ENCODE peak calls at places on chromosomes 12 and 14, in six cellular contexts. One of them, this sample, is unnamed.

GRCh38 chr14:61566537-61567225 is 128.6 kb upstream of the HIF1A start:
- DNase-seq in GM12878: no peak
- DNase-seq in HepG2: no peak
- DNase-seq in SK-N-SH: no peak
- DNase-seq in K562: no peak
- DNase-seq in H1: no peak
- DNase-seq in this sample: no peak

GRCh38 chr12:67148265-67148664 is 120.9 kb upstream of the CAND1 start:
- DNase-seq in K562: no peak
- DNase-seq in GM12878: no peak
- DNase-seq in SK-N-SH: no peak
- DNase-seq in HepG2: no peak
- DNase-seq in H1: no peak
- DNase-seq in this sample: no peak

GRCh38 chr12:103105971-103106597 is 148.6 kb downstream of the ASCL1 start:
- DNase-seq in K562: no peak
- DNase-seq in H1: no peak
- DNase-seq in HepG2: no peak
- DNase-seq in GM12878: peak
- DNase-seq in SK-N-SH: no peak
- DNase-seq in this sample: no peak

GRCh38 chr14:85131523-85131922 is 398.4 kb upstream of the FLRT2 start:
- DNase-seq in HepG2: no peak
- DNase-seq in K562: no peak
- DNase-seq in SK-N-SH: no peak
- DNase-seq in GM12878: no peak
- DNase-seq in H1: peak
- DNase-seq in this sample: no peak

GRCh38 chr14:91116913-91117588 is 3.2 kb downstream of the DGLUCY start:
- DNase-seq in H1: no peak
- DNase-seq in GM12878: no peak
- DNase-seq in K562: no peak
- DNase-seq in HepG2: no peak
- DNase-seq in SK-N-SH: no peak
- DNase-seq in this sample: no peak

GRCh38 chr12:19369691-19370148 is 69.6 kb upstream of the AEBP2 start:
- DNase-seq in K562: no peak
- DNase-seq in H1: no peak
- DNase-seq in GM12878: no peak
- DNase-seq in HepG2: no peak
- DNase-seq in SK-N-SH: no peak
- DNase-seq in this sample: no peak

GRCh38 chr14:50001999-50002925 is 109.4 kb downstream of the ARF6 start:
- DNase-seq in HepG2: no peak
- DNase-seq in H1: no peak
- DNase-seq in K562: no peak
- DNase-seq in GM12878: peak
- DNase-seq in SK-N-SH: no peak
- DNase-seq in this sample: peak

GRCh38 chr12:104588048-104588942 is 131.5 kb downstream of the CHST11 start:
- DNase-seq in SK-N-SH: no peak
- DNase-seq in GM12878: no peak
- DNase-seq in H1: no peak
- DNase-seq in HepG2: no peak
- DNase-seq in K562: no peak
- DNase-seq in this sample: no peak

GRCh38 chr12:68189766-68190700 is 30.5 kb upstream of the IFNG start:
- DNase-seq in GM12878: no peak
- DNase-seq in H1: no peak
- DNase-seq in SK-N-SH: no peak
- DNase-seq in HepG2: no peak
- DNase-seq in K562: no peak
- DNase-seq in this sample: no peak

GRCh38 chr12:84857809-84858208 is 54.8 kb downstream of the SLC6A15 start:
- DNase-seq in GM12878: no peak
- DNase-seq in H1: no peak
- DNase-seq in K562: no peak
- DNase-seq in HepG2: no peak
- DNase-seq in SK-N-SH: no peak
- DNase-seq in this sample: no peak

GRCh38 chr14:50717826-50718225 is 49.7 kb upstream of the SAV1 start:
- DNase-seq in SK-N-SH: no peak
- DNase-seq in GM12878: no peak
- DNase-seq in K562: no peak
- DNase-seq in HepG2: no peak
- DNase-seq in H1: no peak
- DNase-seq in this sample: no peak

GRCh38 chr12:8819676-8819980 is 2.8 kb upstream of the A2ML1 start:
- DNase-seq in SK-N-SH: no peak
- DNase-seq in HepG2: no peak
- DNase-seq in H1: no peak
- DNase-seq in K562: peak
- DNase-seq in GM12878: no peak
- DNase-seq in this sample: no peak

GRCh38 chr14:43042408-43042807 is 1435.7 kb downstream of the LRFN5 start:
- DNase-seq in HepG2: no peak
- DNase-seq in H1: no peak
- DNase-seq in GM12878: no peak
- DNase-seq in SK-N-SH: no peak
- DNase-seq in K562: no peak
- DNase-seq in this sample: no peak

GRCh38 chr12:96218989-96219678 is 25.0 kb downstream of the ELK3 start:
- DNase-seq in SK-N-SH: no peak
- DNase-seq in GM12878: no peak
- DNase-seq in K562: no peak
- DNase-seq in H1: no peak
- DNase-seq in HepG2: peak
- DNase-seq in this sample: no peak

GRCh38 chr14:66824251-66824650 is 316.3 kb downstream of the GPHN start:
- DNase-seq in K562: no peak
- DNase-seq in SK-N-SH: no peak
- DNase-seq in HepG2: no peak
- DNase-seq in H1: no peak
- DNase-seq in GM12878: no peak
- DNase-seq in this sample: no peak

GRCh38 chr12:22719745-22720144 is 94.8 kb downstream of the ETNK1 start:
- DNase-seq in H1: no peak
- DNase-seq in K562: no peak
- DNase-seq in HepG2: no peak
- DNase-seq in SK-N-SH: no peak
- DNase-seq in GM12878: no peak
- DNase-seq in this sample: no peak

GRCh38 chr14:86481105-86481504 is 951.2 kb downstream of the FLRT2 start:
- DNase-seq in H1: no peak
- DNase-seq in HepG2: no peak
- DNase-seq in K562: no peak
- DNase-seq in GM12878: no peak
- DNase-seq in SK-N-SH: no peak
- DNase-seq in this sample: no peak

GRCh38 chr14:94773682-94774211 is 3.8 kb upstream of the GSC start:
- DNase-seq in SK-N-SH: no peak
- DNase-seq in HepG2: no peak
- DNase-seq in H1: no peak
- DNase-seq in GM12878: no peak
- DNase-seq in K562: no peak
- DNase-seq in this sample: no peak

GRCh38 chr14:96979611-96980074 is 182.5 kb downstream of the VRK1 start:
- DNase-seq in GM12878: no peak
- DNase-seq in H1: no peak
- DNase-seq in SK-N-SH: peak
- DNase-seq in HepG2: no peak
- DNase-seq in K562: no peak
- DNase-seq in this sample: no peak

GRCh38 chr12:132597333-132598283 is 12.8 kb downstream of the LRCOL1 start:
- DNase-seq in SK-N-SH: no peak
- DNase-seq in HepG2: no peak
- DNase-seq in H1: no peak
- DNase-seq in GM12878: no peak
- DNase-seq in K562: no peak
- DNase-seq in this sample: no peak

GRCh38 chr12:30323008-30323407 is 372.7 kb downstream of the IPO8 start:
- DNase-seq in K562: no peak
- DNase-seq in GM12878: no peak
- DNase-seq in SK-N-SH: no peak
- DNase-seq in HepG2: no peak
- DNase-seq in H1: no peak
- DNase-seq in this sample: no peak

GRCh38 chr14:100304825-100305445 is 1.3 kb downstream of the SLC25A29 start:
- DNase-seq in HepG2: no peak
- DNase-seq in SK-N-SH: no peak
- DNase-seq in GM12878: no peak
- DNase-seq in K562: peak
- DNase-seq in H1: no peak
- DNase-seq in this sample: no peak

GRCh38 chr14:76953196-76953945 is 75.1 kb downstream of the IRF2BPL start:
- DNase-seq in K562: no peak
- DNase-seq in SK-N-SH: peak
- DNase-seq in H1: no peak
- DNase-seq in HepG2: peak
- DNase-seq in GM12878: no peak
- DNase-seq in this sample: no peak

GRCh38 chr12:27014859-27015729 is 910 bp upstream of the TM7SF3 start:
- DNase-seq in HepG2: no peak
- DNase-seq in GM12878: no peak
- DNase-seq in K562: no peak
- DNase-seq in H1: no peak
- DNase-seq in SK-N-SH: no peak
- DNase-seq in this sample: peak

GRCh38 chr12:114975283-114975973 is 291.5 kb upstream of the TBX3 start:
- DNase-seq in GM12878: no peak
- DNase-seq in H1: no peak
- DNase-seq in HepG2: no peak
- DNase-seq in SK-N-SH: no peak
- DNase-seq in K562: no peak
- DNase-seq in this sample: no peak

DNA sequence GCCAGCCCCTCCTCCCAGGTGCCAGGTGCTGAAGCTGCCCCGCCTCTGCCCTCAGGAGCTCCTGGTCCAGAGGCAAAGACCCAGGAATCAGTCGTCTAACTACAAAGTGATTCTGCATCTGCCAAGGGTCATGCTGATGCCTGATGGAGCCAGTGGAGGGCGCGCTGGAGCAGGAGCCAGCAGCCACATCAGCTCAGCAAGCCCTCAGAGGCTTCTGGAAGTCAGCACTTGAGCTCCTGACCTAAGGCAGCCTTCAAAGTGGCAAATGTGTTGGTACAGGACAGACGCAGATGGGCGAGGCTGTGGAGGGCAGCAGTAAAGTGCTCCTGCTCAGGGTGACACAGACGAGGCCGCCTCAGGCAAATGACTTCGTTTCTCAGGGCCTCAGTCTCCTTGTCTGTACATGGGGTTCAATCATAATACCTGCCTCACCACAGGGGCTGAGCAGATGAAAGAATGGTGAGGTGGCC is 10.9 kb downstream of the C12orf43 start:
- DNase-seq in H1: peak
- DNase-seq in SK-N-SH: peak
- DNase-seq in GM12878: no peak
- DNase-seq in HepG2: peak
- DNase-seq in K562: peak
- DNase-seq in this sample: peak
- TF ChIP-seq GABPA in H1: no peak
- TF ChIP-seq GABPA in SK-N-SH: no peak
- TF ChIP-seq GABPA in GM12878: no peak
- TF ChIP-seq GABPA in HepG2: no peak
- TF ChIP-seq GABPA in K562: no peak
- TF ChIP-seq GABPA in this sample: no peak

GRCh38 chr12:87796961-87797516 is 232.2 kb downstream of the C12orf50 start:
- DNase-seq in H1: no peak
- DNase-seq in SK-N-SH: no peak
- DNase-seq in K562: no peak
- DNase-seq in HepG2: no peak
- DNase-seq in GM12878: no peak
- DNase-seq in this sample: no peak

GRCh38 chr12:87795555-87795954 is 233.6 kb downstream of the C12orf50 start:
- DNase-seq in GM12878: no peak
- DNase-seq in K562: no peak
- DNase-seq in SK-N-SH: no peak
- DNase-seq in H1: no peak
- DNase-seq in HepG2: no peak
- DNase-seq in this sample: no peak

GRCh38 chr12:87793134-87793533 is 236.1 kb downstream of the C12orf50 start:
- DNase-seq in HepG2: no peak
- DNase-seq in H1: no peak
- DNase-seq in K562: no peak
- DNase-seq in GM12878: no peak
- DNase-seq in SK-N-SH: no peak
- DNase-seq in this sample: no peak
- TF ChIP-seq GABPA in HepG2: no peak
- TF ChIP-seq GABPA in H1: no peak
- TF ChIP-seq GABPA in K562: no peak
- TF ChIP-seq GABPA in GM12878: no peak
- TF ChIP-seq GABPA in SK-N-SH: no peak
- TF ChIP-seq GABPA in this sample: no peak

GRCh38 chr12:106054016-106054415 is 84.7 kb downstream of the NUAK1 start:
- DNase-seq in H1: no peak
- DNase-seq in GM12878: no peak
- DNase-seq in HepG2: no peak
- DNase-seq in SK-N-SH: no peak
- DNase-seq in K562: no peak
- DNase-seq in this sample: no peak
- TF ChIP-seq GABPA in H1: no peak
- TF ChIP-seq GABPA in GM12878: no peak
- TF ChIP-seq GABPA in HepG2: no peak
- TF ChIP-seq GABPA in SK-N-SH: no peak
- TF ChIP-seq GABPA in K562: no peak
- TF ChIP-seq GABPA in this sample: no peak

GRCh38 chr12:78645956-78646355 is 218.6 kb upstream of the SYT1 start:
- DNase-seq in H1: no peak
- DNase-seq in SK-N-SH: no peak
- DNase-seq in GM12878: no peak
- DNase-seq in HepG2: peak
- DNase-seq in K562: no peak
- DNase-seq in this sample: no peak
- TF ChIP-seq GABPA in H1: no peak
- TF ChIP-seq GABPA in SK-N-SH: no peak
- TF ChIP-seq GABPA in GM12878: no peak
- TF ChIP-seq GABPA in HepG2: no peak
- TF ChIP-seq GABPA in K562: no peak
- TF ChIP-seq GABPA in this sample: no peak

This sample was measured in HL-60.